ENCODE peak calls at places on chromosome 15, in six cellular contexts. X is progenitor cell of endocrine pancreas, S is gastrocnemius medialis, C is MCF 10A, N is tibial nerve, F is glutamatergic neuron. V is an unnamed sample.

GRCh38 chr15:45205192-45205591 is 17.4 kb upstream of the SHF start:
- DNase-seq in X (peak; percentile 47), S (no peak), C (peak; percentile 80), N (no peak), F (peak; percentile 76), V (no peak)

GRCh38 chr15:86278586-86278985 is 198.9 kb downstream of the AGBL1 start:
- DNase-seq in X (no peak), S (no peak), C (no peak), N (no peak), F (no peak), V (no peak)

GRCh38 chr15:90189781-90190467 is 11.2 kb upstream of the SEMA4B start:
- DNase-seq in X (no peak), S (no peak), C (no peak), N (no peak), F (no peak), V (no peak)

GRCh38 chr15:99454941-99455795 is 110.6 kb upstream of the MEF2A start:
- DNase-seq in X (no peak), S (peak; percentile 85), C (peak; percentile 97), N (peak; percentile 64), F (no peak), V (peak; percentile 66)

GRCh38 chr15:78950906-78951840 is 6.3 kb upstream of the CTSH start:
- DNase-seq in X (no peak), S (no peak), C (no peak), N (no peak), F (no peak), V (no peak)

GRCh38 chr15:53675832-53676231 is 83.6 kb downstream of the WDR72 start:
- DNase-seq in X (no peak), S (no peak), C (no peak), N (no peak), F (no peak), V (no peak)

GRCh38 chr15:101520395-101520794 is 30.9 kb upstream of the PCSK6 start:
- DNase-seq in X (no peak), S (no peak), C (no peak), N (no peak), F (no peak), V (no peak)

GRCh38 chr15:78996876-78997275 is 52.0 kb upstream of the CTSH start:
- DNase-seq in X (no peak), S (no peak), C (no peak), N (no peak), F (no peak), V (no peak)

GRCh38 chr15:98740963-98741362 is 92.6 kb downstream of the IGF1R start:
- DNase-seq in X (no peak), S (no peak), C (no peak), N (no peak), F (no peak), V (no peak)

GRCh38 chr15:60679256-60679655 is 200.3 kb upstream of the ICE2 start:
- DNase-seq in X (no peak), S (no peak), C (no peak), N (no peak), F (no peak), V (no peak)

GRCh38 chr15:53072077-53072476 is 281.9 kb upstream of the ONECUT1 start:
- DNase-seq in X (peak; percentile 85), S (no peak), C (peak; percentile 85), N (no peak), F (no peak), V (peak; percentile 68)

GRCh38 chr15:50633653-50634052 is 52.9 kb downstream of the TRPM7 start:
- DNase-seq in X (no peak), S (no peak), C (no peak), N (no peak), F (no peak), V (no peak)

GRCh38 chr15:81043568-81044301 is 43.0 kb downstream of the TLNRD1 start:
- DNase-seq in X (no peak), S (no peak), C (no peak), N (no peak), F (no peak), V (no peak)

GRCh38 chr15:73956276-73957086 is 30.2 kb downstream of the LOXL1 start:
- DNase-seq in X (no peak), S (no peak), C (peak; percentile 91), N (no peak), F (no peak), V (no peak)

GRCh38 chr15:83320404-83320803 is 35.9 kb upstream of the BNC1 start:
- DNase-seq in X (no peak), S (no peak), C (peak; percentile 88), N (no peak), F (no peak), V (no peak)

GRCh38 chr15:59104602-59104911 is 389 bp upstream of the CCNB2 start:
- DNase-seq in X (no peak), S (no peak), C (no peak), N (no peak), F (no peak), V (no peak)

GRCh38 chr15:44535509-44536297 is 1.2 kb upstream of the EIF3J start:
- DNase-seq in X (peak; percentile 11), S (no peak), C (no peak), N (no peak), F (peak; percentile 24), V (no peak)

GRCh38 chr15:63094495-63094931 is 27.1 kb upstream of the LACTB start:
- DNase-seq in X (no peak), S (no peak), C (no peak), N (no peak), F (no peak), V (no peak)

GRCh38 chr15:44101944-44102343 is 93.1 kb downstream of the FRMD5 start:
- DNase-seq in X (no peak), S (no peak), C (peak; percentile 11), N (no peak), F (no peak), V (no peak)

GRCh38 chr15:29612096-29612495 is 210.2 kb downstream of the TJP1 start:
- DNase-seq in X (no peak), S (no peak), C (peak; percentile 12), N (no peak), F (no peak), V (no peak)

GRCh38 chr15:60362318-60363023 is 35.3 kb downstream of the ANXA2 start:
- DNase-seq in X (no peak), S (no peak), C (peak; percentile 74), N (no peak), F (no peak), V (no peak)

GRCh38 chr15:96321422-96322391 is 8.8 kb upstream of the NR2F2 start:
- DNase-seq in X (no peak), S (no peak), C (no peak), N (peak; percentile 19), F (peak; percentile 51), V (peak; percentile 61)
- TF ChIP-seq CTCF in X (no peak), S (no peak), C (no peak), N (peak; percentile 3), F (no peak), V (no peak)

GRCh38 chr15:38012894-38013293 is 78.5 kb downstream of the TMCO5A start:
- DNase-seq in X (no peak), S (no peak), C (no peak), N (no peak), F (no peak), V (no peak)

GRCh38 chr15:38005949-38006800 is 71.7 kb downstream of the TMCO5A start:
- DNase-seq in X (no peak), S (no peak), C (no peak), N (no peak), F (no peak), V (no peak)

DNA sequence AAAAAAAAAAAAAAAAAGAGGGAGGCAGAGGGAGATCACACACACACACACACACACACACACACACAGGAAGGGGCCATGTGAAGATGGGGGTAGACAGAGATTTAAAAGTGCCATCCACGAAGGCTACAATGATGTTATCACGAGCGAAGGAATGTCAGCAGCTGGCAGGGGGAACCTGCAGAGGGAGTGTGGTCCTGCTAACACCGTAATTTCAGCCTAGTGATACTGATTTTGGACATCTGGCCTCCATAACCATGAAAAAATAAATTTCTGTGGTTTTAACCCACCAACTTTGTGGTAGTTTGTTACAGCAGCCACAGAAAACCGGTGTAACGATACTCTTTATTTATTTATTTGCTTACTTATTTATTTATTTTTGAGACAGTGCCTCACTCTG is 76.0 kb downstream of the TMCO5A start:
- DNase-seq in X (no peak), S (no peak), C (no peak), N (no peak), F (no peak), V (no peak)
- TF ChIP-seq CTCF in X (no peak), S (no peak), C (no peak), N (no peak), F (no peak), V (no peak)

GRCh38 chr15:31365655-31366127 is 39.1 kb downstream of the KLF13 start:
- DNase-seq in X (peak; percentile 35), S (peak; percentile 96), C (peak; percentile 92), N (peak; percentile 95), F (peak; percentile 79), V (peak; percentile 41)
- TF ChIP-seq CTCF in X (peak; percentile 48), S (peak; percentile 30), C (peak; percentile 49), N (peak; percentile 61), F (no peak), V (no peak)

DNA sequence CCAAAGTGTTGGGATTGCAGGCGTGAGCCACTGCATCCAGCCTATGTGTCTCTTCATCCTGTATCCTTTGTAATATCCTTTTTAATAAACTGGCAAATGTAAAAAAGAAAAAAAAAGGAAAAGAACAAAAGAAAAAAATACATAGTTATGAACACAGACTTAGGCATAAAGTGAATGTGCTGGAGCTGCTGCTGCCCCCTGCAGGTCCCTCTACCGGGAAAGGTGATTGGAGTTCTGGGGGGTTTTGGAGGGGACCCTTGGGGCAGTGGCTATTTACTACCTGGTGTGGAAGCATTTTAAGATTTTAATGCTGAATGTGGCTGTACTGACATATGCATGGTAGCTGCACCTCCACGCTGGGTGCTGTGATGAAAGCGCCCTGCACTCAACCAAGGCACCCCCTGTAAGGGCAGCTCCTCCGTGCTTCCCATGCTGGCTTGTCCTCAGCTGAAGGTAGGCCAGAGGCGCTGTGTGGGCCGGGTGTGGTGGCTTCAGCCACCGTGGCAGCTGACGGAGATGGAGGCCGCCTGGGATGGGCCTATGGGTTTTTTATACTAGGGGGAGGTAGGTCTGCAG is 49.9 kb downstream of the RPLP1 start:
- DNase-seq in X (no peak), S (no peak), C (no peak), N (no peak), F (no peak), V (no peak)
- TF ChIP-seq CTCF in X (peak; percentile 22), S (no peak), C (no peak), N (no peak), F (peak; percentile 18), V (peak; percentile 16)

V was measured in mesothelial cell of epicardium.